ENCODE peak calls at places on chromosomes 1 and 21, in eight cellular contexts. P, W, C, G, Q, L, H and D are unnamed samples. For H3K4me1, the result is how much of the 10 kb centered on the place peaks cover.

GRCh38 chr1:208499021-208499420 is 254.8 kb upstream of the PLXNA2 start:
- DNase-seq in W (no peak), L (no peak), P (no peak), C (no peak), H (no peak), Q (no peak), G (no peak), D (no peak)

GRCh38 chr1:235821361-235821981 is 45.2 kb downstream of the LYST start:
- DNase-seq in P (no peak), W (no peak), Q (no peak), H (no peak), G (peak), L (no peak), C (peak), D (no peak)

GRCh38 chr1:34825455-34826081 is 32.8 kb downstream of the GJA4 start:
- DNase-seq in H (no peak), Q (no peak), G (no peak), C (no peak), P (peak), W (no peak), L (no peak), D (no peak)

GRCh38 chr1:204894606-204895005 is 23.9 kb downstream of the NFASC start:
- DNase-seq in C (no peak), G (peak), W (no peak), H (no peak), P (no peak), L (no peak), Q (no peak), D (no peak)

GRCh38 chr1:31880957-31881697 is 57.0 kb downstream of the PTP4A2 start:
- DNase-seq in C (no peak), G (peak), L (no peak), W (no peak), P (no peak), H (no peak), Q (no peak), D (no peak)

GRCh38 chr1:97936976-97937375 is 16.1 kb upstream of the DPYD start:
- DNase-seq in L (no peak), G (no peak), P (no peak), H (no peak), W (no peak), Q (no peak), C (no peak), D (no peak)

GRCh38 chr21:44285547-44285992 is at the start of gene AIRE:
- DNase-seq in L (no peak), H (no peak), P (no peak), Q (no peak), W (no peak), G (peak), C (no peak), D (no peak)

GRCh38 chr1:47696911-47697441 is 259.1 kb downstream of the FOXD2 start:
- DNase-seq in P (no peak), W (no peak), L (no peak), H (no peak), C (no peak), G (no peak), Q (no peak), D (no peak)

GRCh38 chr1:33741749-33742148 is 122.1 kb upstream of the HMGB4 start:
- DNase-seq in H (no peak), G (no peak), W (no peak), P (no peak), L (no peak), Q (no peak), C (no peak), D (no peak)

GRCh38 chr1:150621497-150622113 is 7.8 kb downstream of the ENSA start:
- DNase-seq in C (peak), P (no peak), W (no peak), L (peak), Q (peak), G (peak), H (no peak), D (no peak)

GRCh38 chr1:41547781-41548560 is 63.5 kb upstream of the EDN2 start:
- DNase-seq in H (no peak), P (no peak), G (no peak), C (no peak), Q (no peak), L (no peak), W (no peak), D (no peak)

GRCh38 chr1:53378932-53379661 is 51.2 kb upstream of the LRP8 start:
- DNase-seq in Q (no peak), C (no peak), W (no peak), H (no peak), G (no peak), L (no peak), P (peak), D (no peak)

GRCh38 chr1:65407875-65408274 is 12.6 kb upstream of the LEPR start:
- DNase-seq in L (no peak), H (no peak), G (no peak), Q (no peak), P (no peak), W (no peak), C (no peak), D (no peak)

GRCh38 chr1:180451504-180451903 is 50.9 kb downstream of the ACBD6 start:
- DNase-seq in W (no peak), G (no peak), L (no peak), P (no peak), H (no peak), Q (no peak), C (no peak), D (no peak)

GRCh38 chr1:94039871-94040569 is 80.9 kb downstream of the ABCA4 start:
- DNase-seq in G (peak), H (no peak), Q (no peak), L (no peak), W (no peak), P (no peak), C (no peak), D (no peak)

GRCh38 chr1:175262646-175263045 is 70.1 kb upstream of the KIAA0040 start:
- DNase-seq in L (no peak), C (peak), W (no peak), P (no peak), H (no peak), Q (no peak), G (peak), D (no peak)

GRCh38 chr21:31213787-31214186 is 130.3 kb downstream of the TIAM1 start:
- DNase-seq in H (no peak), G (no peak), Q (peak), P (no peak), L (no peak), C (no peak), W (no peak), D (no peak)

GRCh38 chr1:161864577-161864976 is 98.5 kb downstream of the ATF6 start:
- DNase-seq in H (no peak), G (peak), C (peak), L (no peak), P (no peak), W (no peak), Q (peak), D (no peak)

GRCh38 chr1:54887665-54888071 is 673 bp upstream of the DHCR24 start:
- DNase-seq in G (peak), L (no peak), W (peak), H (peak), C (peak), P (peak), Q (no peak), D (no peak)

GRCh38 chr1:85027242-85027983 is 20.9 kb downstream of the MCOLN3 start:
- DNase-seq in P (no peak), C (peak), G (peak), W (no peak), L (no peak), Q (peak), H (no peak), D (peak)

GRCh38 chr1:108644984-108645383 is 15.9 kb downstream of the HENMT1 start:
- DNase-seq in P (peak), Q (peak), W (no peak), H (no peak), C (no peak), G (no peak), L (peak), D (no peak)

DNA sequence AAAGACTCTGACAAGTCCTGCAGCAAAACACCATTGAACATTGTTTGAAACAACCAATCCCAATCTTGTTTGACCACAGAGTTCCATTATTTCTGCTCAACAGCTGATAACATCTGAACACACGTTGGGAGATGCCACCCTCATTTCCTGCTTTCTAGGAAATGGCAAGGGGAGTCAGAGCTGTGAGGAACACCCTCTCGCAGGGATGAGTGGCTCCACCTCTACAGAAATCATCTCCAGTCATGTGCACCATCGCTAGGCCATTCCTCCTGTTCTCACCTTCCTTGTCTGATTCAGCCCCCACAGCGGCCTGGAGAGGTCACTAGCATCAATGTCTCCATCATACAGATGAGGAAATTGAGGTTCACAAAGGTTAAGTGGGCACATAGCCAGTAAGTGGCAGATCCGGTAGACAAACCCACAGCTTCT is 22.4 kb upstream of the RUNX3 start:
- DNase-seq in P (no peak), H (no peak), W (no peak), Q (peak), G (no peak), C (no peak), L (no peak), D (no peak)
- H3K4me1 ChIP-seq in P (under half), H (under half), W (under half), Q (half or more), G (under half), C (under half), L (half or more), D (under half)

GRCh38 chr1:21636029-21636428 is 33.1 kb downstream of the RAP1GAP start:
- DNase-seq in C (no peak), H (no peak), W (no peak), G (no peak), P (no peak), L (no peak), Q (no peak), D (no peak)

GRCh38 chr1:21639594-21640041 is 29.5 kb downstream of the RAP1GAP start:
- DNase-seq in H (no peak), P (no peak), G (peak), C (no peak), L (no peak), W (no peak), Q (no peak), D (no peak)

GRCh38 chr1:21638531-21639341 is 30.4 kb downstream of the RAP1GAP start:
- DNase-seq in H (peak), W (no peak), Q (no peak), C (no peak), L (no peak), P (peak), G (peak), D (peak)

GRCh38 chr1:21635138-21635535 is 34.0 kb downstream of the RAP1GAP start:
- DNase-seq in L (no peak), G (no peak), H (no peak), P (no peak), W (no peak), C (no peak), Q (no peak), D (no peak)

GRCh38 chr1:21637514-21637913 is 31.6 kb downstream of the RAP1GAP start:
- DNase-seq in Q (no peak), W (no peak), L (no peak), C (no peak), G (no peak), P (no peak), H (no peak), D (no peak)
- H3K4me1 ChIP-seq in Q (under half), W (under half), L (under half), C (under half), G (under half), P (under half), H (under half), D (under half)

DNA sequence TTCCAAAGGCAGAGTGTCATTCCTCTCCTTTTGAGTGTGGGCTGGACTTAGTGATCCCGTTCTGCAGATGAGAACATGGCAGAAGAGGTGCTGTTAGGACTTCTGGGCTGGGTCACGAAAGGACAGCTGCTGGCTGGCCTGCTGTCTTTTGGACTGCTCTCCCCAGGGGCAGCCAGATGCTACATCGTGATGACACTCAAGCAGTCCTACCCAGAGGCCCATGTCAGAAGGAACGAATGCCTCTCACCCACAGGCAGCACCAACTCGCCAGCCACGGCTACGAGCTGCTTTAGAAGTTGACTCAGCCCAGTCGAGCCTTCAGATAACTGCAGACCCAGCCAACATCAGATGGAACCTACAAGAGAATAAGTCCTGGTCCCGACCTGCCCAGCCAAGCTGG is 156.5 kb downstream of the KCNJ6 start:
- DNase-seq in G (no peak), P (no peak), W (no peak), H (no peak), Q (no peak), L (no peak), C (no peak), D (no peak)
- H3K4me1 ChIP-seq in G (under half), P (under half), W (under half), H (under half), Q (under half), L (under half), C (under half), D (under half)

DNA sequence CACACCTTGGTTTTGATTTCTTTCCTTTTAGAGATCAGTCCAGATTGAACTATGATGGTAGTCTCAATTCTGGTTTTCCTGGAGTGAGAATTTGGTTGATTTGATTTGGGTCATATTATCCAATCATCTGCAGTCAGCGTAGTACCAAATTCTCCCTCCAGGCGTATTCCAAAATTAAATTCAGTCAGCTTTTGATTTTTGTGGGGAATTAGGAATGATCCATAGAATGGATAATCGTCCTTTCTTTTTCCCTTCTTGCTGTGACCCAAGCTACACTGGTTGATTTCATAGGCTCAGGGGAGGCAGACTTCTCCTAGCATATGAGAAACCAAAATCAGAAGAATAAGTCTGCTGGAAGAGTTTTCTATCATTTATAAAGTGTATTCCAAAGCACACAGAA is 4.9 kb downstream of the PRCC start:
- DNase-seq in H (no peak), C (no peak), W (no peak), Q (no peak), G (no peak), L (no peak), P (no peak), D (no peak)
- H3K4me1 ChIP-seq in H (under half), C (under half), W (under half), Q (under half), G (under half), L (under half), P (under half), D (under half)

GRCh38 chr1:43542515-43543458 is 12.1 kb downstream of the PTPRF start:
- DNase-seq in G (no peak), Q (no peak), L (no peak), C (no peak), W (no peak), P (no peak), H (no peak), D (no peak)

GRCh38 chr1:43543567-43543966 is 12.9 kb downstream of the PTPRF start:
- DNase-seq in W (no peak), Q (no peak), H (no peak), G (no peak), P (no peak), L (no peak), C (no peak), D (no peak)

GRCh38 chr1:43540653-43541071 is 10.0 kb downstream of the PTPRF start:
- DNase-seq in H (no peak), C (no peak), L (no peak), G (peak), Q (no peak), W (peak), P (peak), D (no peak)

GRCh38 chr1:43541141-43541540 is 10.5 kb downstream of the PTPRF start:
- DNase-seq in C (no peak), L (no peak), H (no peak), P (no peak), Q (no peak), W (peak), G (no peak), D (no peak)

DNA sequence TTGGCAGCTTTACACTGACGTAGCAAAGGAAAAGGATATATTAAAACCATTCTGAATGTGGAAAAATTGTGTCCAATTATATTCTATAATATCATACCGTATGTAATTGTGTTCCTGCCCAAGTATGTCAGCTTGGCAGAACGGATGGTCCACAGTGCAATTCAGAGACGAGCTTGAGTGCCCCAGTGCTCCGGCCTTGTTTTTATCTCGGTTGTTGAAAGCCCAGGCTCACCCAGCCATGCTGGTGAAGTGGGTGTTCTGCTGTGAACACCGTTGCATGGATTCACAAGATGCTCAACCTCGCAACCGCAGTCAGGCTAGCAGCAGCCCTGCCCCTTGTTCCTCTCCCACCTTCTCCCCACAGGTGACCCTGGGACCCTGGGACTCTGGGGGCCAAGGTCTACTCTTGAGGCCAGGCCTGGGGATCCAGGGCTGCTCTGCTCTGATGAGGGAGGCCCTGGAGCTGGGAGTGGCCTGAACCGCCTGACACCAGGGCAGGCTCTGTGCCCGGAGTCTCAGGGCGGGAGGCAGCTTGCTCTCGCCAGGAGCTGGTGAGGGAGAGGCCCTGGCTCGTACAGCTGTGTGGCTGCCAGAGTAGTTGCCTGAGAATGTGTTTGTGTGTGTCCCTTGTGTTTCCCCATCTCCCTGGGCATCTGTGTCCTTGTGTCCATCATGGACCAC is 11.2 kb downstream of the PTPRF start:
- DNase-seq in C (peak), P (peak), W (peak), G (peak), H (peak), L (no peak), Q (no peak), D (no peak)
- H3K4me1 ChIP-seq in C (under half), P (half or more), W (under half), G (under half), H (half or more), L (under half), Q (under half), D (under half)

GRCh38 chr1:2255420-2256369 is 27.6 kb downstream of the SKI start:
- DNase-seq in W (no peak), L (peak), G (peak), Q (peak), P (no peak), C (peak), H (no peak), D (peak)

GRCh38 chr1:2258996-2259395 is 30.9 kb downstream of the SKI start:
- DNase-seq in C (no peak), H (no peak), G (no peak), L (peak), P (no peak), W (no peak), Q (peak), D (no peak)

GRCh38 chr1:2258122-2258812 is 30.1 kb downstream of the SKI start:
- DNase-seq in Q (no peak), C (no peak), W (no peak), P (no peak), L (no peak), H (no peak), G (no peak), D (no peak)

GRCh38 chr1:2256430-2257244 is 28.5 kb downstream of the SKI start:
- DNase-seq in P (no peak), L (no peak), G (no peak), C (no peak), Q (no peak), W (peak), H (no peak), D (no peak)

DNA sequence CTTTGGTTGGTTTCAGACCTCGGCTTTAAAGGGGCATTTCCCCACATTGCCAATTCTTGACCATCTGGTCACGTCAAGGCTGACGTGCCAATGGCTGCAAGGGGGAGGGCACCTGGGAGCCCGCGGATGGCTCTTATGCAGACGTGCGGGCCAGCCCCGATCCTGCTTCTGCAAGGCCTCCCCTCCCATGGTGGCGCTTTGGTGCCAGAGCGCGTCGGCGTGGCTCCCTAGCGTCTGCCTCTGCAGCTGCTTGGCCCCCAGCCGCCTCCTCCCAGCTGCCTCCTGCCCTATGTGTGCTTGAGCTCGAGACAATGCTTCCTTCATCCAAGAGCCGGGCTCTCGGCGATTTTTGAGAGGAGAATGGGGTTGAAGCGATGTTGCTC is 29.1 kb downstream of the SKI start:
- DNase-seq in Q (no peak), C (peak), G (peak), W (peak), H (no peak), L (no peak), P (no peak), D (no peak)
- H3K4me1 ChIP-seq in Q (half or more), C (under half), G (under half), W (under half), H (under half), L (half or more), P (half or more), D (under half)

GRCh38 chr21:32590130-32590529 is 4.8 kb upstream of the TCP10L start:
- DNase-seq in P (no peak), Q (no peak), W (no peak), H (no peak), C (no peak), L (no peak), G (no peak), D (no peak)

GRCh38 chr21:32595431-32595830 is 10.1 kb upstream of the TCP10L start:
- DNase-seq in W (no peak), L (no peak), P (no peak), C (no peak), H (no peak), Q (no peak), G (no peak), D (no peak)

GRCh38 chr21:32592929-32593502 is 7.7 kb upstream of the TCP10L start:
- DNase-seq in Q (no peak), P (no peak), H (no peak), C (no peak), L (no peak), G (no peak), W (no peak), D (no peak)

GRCh38 chr21:32597205-32597604 is 11.9 kb upstream of the TCP10L start:
- DNase-seq in C (peak), Q (no peak), L (no peak), G (peak), W (no peak), H (no peak), P (no peak), D (peak)

DNA sequence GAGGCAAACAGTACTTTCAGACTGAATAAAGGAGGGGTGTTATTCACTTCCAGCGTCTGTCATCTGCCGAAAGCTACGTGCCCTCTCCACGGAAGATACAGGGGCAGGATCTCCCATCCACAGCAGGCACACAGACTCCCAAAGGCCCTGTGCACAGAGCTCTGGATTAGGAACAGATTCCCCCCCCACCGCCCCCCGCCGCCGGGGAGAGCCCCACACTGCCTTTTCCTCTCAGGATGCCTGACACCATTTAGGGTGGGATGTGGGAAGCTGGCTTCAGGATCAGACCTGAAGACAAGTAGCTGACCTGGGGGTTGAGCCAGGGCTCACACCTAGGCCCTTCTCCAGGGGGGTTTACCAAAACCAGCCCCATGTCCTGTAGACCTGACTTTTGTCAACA is 8.4 kb upstream of the TCP10L start:
- DNase-seq in G (no peak), H (no peak), Q (no peak), P (no peak), C (no peak), L (no peak), W (no peak), D (no peak)
- H3K4me1 ChIP-seq in G (under half), H (under half), Q (under half), P (under half), C (under half), L (under half), W (under half), D (under half)